ENCODE peak calls at places on chromosomes 4 and X, in six cellular contexts. V is A673, L is tibial nerve, Z is H4, P is AG09319, T is Daoy. J is an unnamed sample.

GRCh38 chr4:134201216-134202098 is at the start of gene PABPC4L:
- DNase-seq in L (peak; percentile 9), P (no peak), T (peak; percentile 76), V (peak; percentile 81), Z (peak; percentile 24), J (peak; percentile 50)

GRCh38 chrX:134632386-134632785 is 25.9 kb downstream of the PLAC1 start:
- DNase-seq in Z (no peak), P (no peak), L (no peak), T (no peak), V (no peak), J (no peak)

GRCh38 chrX:150966235-150966634 is 16.9 kb upstream of the HMGB3 start:
- DNase-seq in V (no peak), P (no peak), L (no peak), T (no peak), Z (no peak), J (no peak)

GRCh38 chr4:8182858-8183725 is 16.0 kb upstream of the SH3TC1 start:
- DNase-seq in P (peak; percentile 71), V (peak; percentile 19), L (peak; percentile 87), T (peak; percentile 87), Z (peak; percentile 84), J (peak; percentile 74)

GRCh38 chrX:41553688-41554087 is 106.5 kb downstream of the NYX start:
- DNase-seq in Z (no peak), T (peak; percentile 3), L (no peak), V (no peak), P (no peak), J (no peak)

GRCh38 chrX:132480581-132481203 is 8.1 kb downstream of the MBNL3 start:
- DNase-seq in V (peak; percentile 79), Z (peak; percentile 97), L (no peak), T (peak; percentile 55), P (peak; percentile 64), J (peak; percentile 66)

GRCh38 chrX:107454302-107454701 is 4.8 kb downstream of the FRMPD3 start:
- DNase-seq in V (no peak), T (peak; percentile 68), Z (peak; percentile 24), P (no peak), L (no peak), J (no peak)

GRCh38 chrX:20066968-20067708 is 49.6 kb downstream of the MAP7D2 start:
- DNase-seq in V (peak; percentile 66), L (peak; percentile 6), T (peak; percentile 44), Z (peak; percentile 68), P (peak; percentile 10), J (no peak)

GRCh38 chrX:40174594-40175415 is 77.0 kb upstream of the BCOR start:
- DNase-seq in Z (no peak), L (no peak), T (peak; percentile 69), P (no peak), V (peak; percentile 70), J (no peak)

GRCh38 chrX:118346258-118347094 is 570 bp downstream of the WDR44 start:
- DNase-seq in T (peak; percentile 15), Z (peak; percentile 12), L (no peak), V (peak; percentile 55), P (no peak), J (no peak)

GRCh38 chrX:102712967-102713677 is 874 bp downstream of the GPRASP2 start:
- DNase-seq in T (peak; percentile 46), V (peak; percentile 59), L (peak; percentile 60), Z (peak; percentile 44), P (no peak), J (no peak)

GRCh38 chrX:114152130-114152529 is 431.8 kb upstream of the HTR2C start:
- DNase-seq in V (peak; percentile 0), L (no peak), T (peak; percentile 67), P (no peak), Z (peak; percentile 47), J (no peak)

GRCh38 chr4:83308672-83309071 is 24.1 kb upstream of the COQ2 start:
- DNase-seq in V (no peak), P (no peak), Z (no peak), L (no peak), T (no peak), J (no peak)

GRCh38 chrX:14801136-14801535 is 71.7 kb downstream of the FANCB start:
- DNase-seq in P (no peak), L (no peak), T (peak; percentile 0), Z (no peak), V (no peak), J (no peak)

GRCh38 chr4:107709916-107710315 is 10.1 kb downstream of the PAPSS1 start:
- DNase-seq in Z (no peak), T (no peak), L (no peak), V (peak; percentile 63), P (no peak), J (no peak)